ENCODE peak calls at places on chromosome 21, in five cellular contexts. V, Y, W, U and D are unnamed samples.

GRCh38 chr21:29351691-29352090 is 53.0 kb downstream of the BACH1 start:
- DNase-seq in V (no peak), W (no peak), Y (no peak), U (no peak), D (no peak)

GRCh38 chr21:25103500-25104207 is 503.6 kb downstream of the MRPL39 start:
- DNase-seq in W (no peak), Y (no peak), U (no peak), V (no peak), D (no peak)

GRCh38 chr21:42161957-42162681 is 56.8 kb upstream of the ABCG1 start:
- DNase-seq in Y (no peak), V (no peak), W (no peak), U (no peak), D (no peak)

GRCh38 chr21:14825405-14826032 is 239.3 kb downstream of the NRIP1 start:
- DNase-seq in Y (no peak), V (no peak), U (no peak), W (peak; percentile 34), D (no peak)

GRCh38 chr21:39022035-39022900 is 161.0 kb downstream of the PSMG1 start:
- DNase-seq in V (no peak), W (no peak), Y (no peak), U (no peak), D (no peak)

GRCh38 chr21:29279531-29279930 is 19.2 kb upstream of the BACH1 start:
- DNase-seq in U (no peak), W (no peak), Y (no peak), V (no peak), D (no peak)

GRCh38 chr21:21165063-21165645 is 166.9 kb downstream of the NCAM2 start:
- DNase-seq in U (no peak), Y (no peak), V (no peak), W (no peak), D (no peak)

GRCh38 chr21:14452031-14452778 is 69.3 kb upstream of the HSPA13 start:
- DNase-seq in Y (no peak), U (no peak), W (no peak), V (peak; percentile 41), D (no peak)

GRCh38 chr21:28283652-28284490 is 708.8 kb downstream of the LTN1 start:
- DNase-seq in Y (no peak), W (no peak), V (no peak), U (peak; percentile 40), D (no peak)

GRCh38 chr21:37748351-37748750 is 167.9 kb downstream of the KCNJ6 start:
- DNase-seq in Y (no peak), U (no peak), W (no peak), V (no peak), D (no peak)

GRCh38 chr21:17560377-17560776 is 47.5 kb downstream of the CXADR start:
- DNase-seq in V (no peak), Y (no peak), W (no peak), U (no peak), D (no peak)

GRCh38 chr21:39061766-39062165 is 121.5 kb downstream of the PSMG1 start:
- DNase-seq in W (no peak), U (no peak), V (no peak), Y (no peak), D (no peak)

GRCh38 chr21:17495680-17496079 is 17.2 kb upstream of the CXADR start:
- DNase-seq in W (no peak), Y (no peak), U (peak; percentile 71), V (no peak), D (no peak)

GRCh38 chr21:17250651-17251294 is 262.1 kb upstream of the CXADR start:
- DNase-seq in V (no peak), U (no peak), Y (no peak), W (no peak), D (no peak)

GRCh38 chr21:15058718-15059316 is 6.0 kb downstream of the NRIP1 start:
- DNase-seq in U (no peak), V (peak; percentile 29), W (no peak), Y (no peak), D (peak; percentile 32)

GRCh38 chr21:21807598-21807903 is 809.3 kb downstream of the NCAM2 start:
- DNase-seq in W (no peak), U (no peak), V (no peak), Y (no peak), D (no peak)

GRCh38 chr21:28699591-28700259 is 293.0 kb downstream of the LTN1 start:
- DNase-seq in Y (no peak), U (no peak), V (no peak), W (no peak), D (no peak)

GRCh38 chr21:38822754-38823374 is 17.1 kb downstream of the ETS2 start:
- DNase-seq in W (no peak), U (no peak), Y (no peak), V (no peak), D (no peak)

GRCh38 chr21:17455451-17455850 is 57.4 kb upstream of the CXADR start:
- DNase-seq in V (no peak), W (no peak), Y (no peak), U (peak; percentile 72), D (no peak)

GRCh38 chr21:37561941-37562919 is 195.7 kb downstream of the DYRK1A start:
- DNase-seq in W (no peak), Y (no peak), U (no peak), V (no peak), D (no peak)

GRCh38 chr21:39359382-39359781 is 10.5 kb upstream of the HMGN1 start:
- DNase-seq in U (no peak), W (no peak), V (no peak), Y (no peak), D (no peak)

DNA sequence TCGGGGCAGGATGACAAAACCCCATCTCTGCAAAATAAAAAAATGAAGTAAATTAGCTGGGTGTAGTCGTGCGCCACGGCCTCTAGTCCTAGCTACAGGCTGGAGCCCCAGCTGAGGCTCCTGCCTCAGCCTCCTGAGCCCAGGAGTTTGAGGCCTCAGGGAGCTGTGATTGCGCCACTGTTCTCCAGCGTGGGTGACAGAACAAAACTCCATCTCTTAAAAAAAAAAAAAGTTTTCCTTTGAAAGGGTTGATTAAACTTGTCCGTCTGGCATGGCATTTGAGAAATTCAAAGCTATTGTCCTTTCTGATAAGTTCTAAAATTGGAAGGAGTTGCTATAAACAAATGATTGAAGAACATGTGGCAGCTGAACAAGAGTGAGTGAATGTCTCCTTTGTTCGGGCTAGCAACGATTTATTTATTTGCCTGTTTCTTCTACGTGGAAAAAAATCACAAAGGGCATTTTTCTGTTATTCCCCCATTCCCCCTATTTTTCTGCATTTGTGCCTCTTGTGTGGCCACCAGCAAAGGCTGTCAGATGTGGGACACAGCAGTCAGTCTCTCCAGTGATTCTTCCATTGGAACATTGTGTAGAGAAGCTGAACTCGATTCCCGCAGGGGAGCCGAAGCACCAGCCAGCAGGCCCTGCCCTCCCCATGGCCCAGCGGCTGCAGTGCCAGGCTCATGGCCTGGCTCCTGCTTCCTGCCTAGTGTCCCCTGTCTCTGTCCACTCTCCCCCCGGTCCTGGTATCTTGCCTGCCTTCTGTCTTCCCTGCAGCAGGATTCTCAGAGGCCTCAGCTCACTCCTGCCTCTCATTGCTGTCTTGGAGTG is 21.5 kb upstream of the PWP2 start:
- DNase-seq in U (no peak), W (no peak), Y (no peak), V (no peak), D (no peak)
- TF ChIP-seq ZNF274 in U (no peak), W (no peak), Y (no peak), V (no peak), D (no peak)

DNA sequence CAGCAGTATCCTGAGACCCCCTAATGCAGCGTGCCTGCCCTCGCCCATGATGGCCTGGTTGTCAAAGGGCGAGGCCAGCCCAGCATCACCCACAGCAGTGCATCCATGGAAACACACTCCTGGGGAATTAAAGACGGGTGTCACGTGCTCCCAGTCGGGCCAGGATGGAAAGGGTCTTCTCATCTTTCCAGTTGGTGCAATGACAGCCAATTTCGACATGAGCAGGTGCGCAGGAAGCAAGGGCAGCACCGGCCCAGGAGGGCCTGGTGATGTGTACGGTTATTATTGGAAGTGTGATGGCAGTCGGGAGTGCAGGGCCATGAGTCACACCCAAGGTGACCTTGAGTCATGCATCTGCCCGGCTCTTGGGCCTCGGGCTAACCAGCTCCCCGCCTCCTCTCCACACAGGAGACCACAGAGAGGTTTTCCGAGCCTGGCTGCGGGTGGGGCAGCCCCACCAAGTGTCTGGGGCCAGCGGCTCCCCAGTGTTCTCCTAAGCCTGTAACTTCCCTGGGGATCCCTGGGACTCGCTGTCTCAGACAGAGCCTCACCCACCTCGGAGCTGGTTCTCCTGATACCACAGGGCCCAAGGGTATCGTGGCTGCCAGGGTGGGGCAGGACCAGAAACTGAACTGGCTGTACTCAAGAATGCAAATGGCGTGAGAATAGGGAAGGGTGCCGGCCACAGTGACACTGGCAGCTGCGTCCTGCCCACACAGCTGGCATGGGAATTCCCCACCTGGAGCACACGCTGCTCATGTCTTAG is 119.8 kb downstream of the SIK1 start:
- DNase-seq in W (peak; percentile 39), U (peak; percentile 61), V (peak; percentile 41), Y (no peak), D (no peak)
- H2AFZ ChIP-seq in W (peak overlapping the region; percentile 46), U (no peak overlapping the region), V (no peak overlapping the region), Y (no peak overlapping the region), D (no peak overlapping the region)

GRCh38 chr21:46598563-46599250 is 6.2 kb downstream of the S100B start:
- DNase-seq in U (no peak), Y (no peak), V (peak; percentile 7), W (no peak), D (no peak)

GRCh38 chr21:46594276-46594675 is 10.6 kb downstream of the S100B start:
- DNase-seq in Y (no peak), V (no peak), U (no peak), W (no peak), D (no peak)

GRCh38 chr21:46597031-46597430 is 7.9 kb downstream of the S100B start:
- DNase-seq in W (no peak), Y (no peak), V (peak; percentile 4), U (no peak), D (no peak)

GRCh38 chr21:46597896-46598343 is 7.0 kb downstream of the S100B start:
- DNase-seq in W (no peak), Y (no peak), V (peak; percentile 53), U (no peak), D (no peak)

GRCh38 chr21:46596201-46596600 is 8.7 kb downstream of the S100B start:
- DNase-seq in W (no peak), Y (no peak), V (peak; percentile 4), U (no peak), D (no peak)
- TF ChIP-seq ZNF274 in W (no peak), Y (no peak), V (no peak), U (no peak), D (no peak)

GRCh38 chr21:44261675-44262295 is at the start of gene DNMT3L:
- DNase-seq in Y (no peak), V (peak; percentile 86), W (no peak), U (no peak), D (no peak)

GRCh38 chr21:44265734-44266270 is 4.1 kb upstream of the DNMT3L start:
- DNase-seq in Y (no peak), V (no peak), W (no peak), U (no peak), D (no peak)

GRCh38 chr21:44262338-44263048 is 796 bp upstream of the DNMT3L start:
- DNase-seq in W (no peak), Y (no peak), U (no peak), V (no peak), D (no peak)

GRCh38 chr21:44263221-44263671 is 1.5 kb upstream of the DNMT3L start:
- DNase-seq in Y (no peak), U (no peak), W (no peak), V (no peak), D (no peak)

DNA sequence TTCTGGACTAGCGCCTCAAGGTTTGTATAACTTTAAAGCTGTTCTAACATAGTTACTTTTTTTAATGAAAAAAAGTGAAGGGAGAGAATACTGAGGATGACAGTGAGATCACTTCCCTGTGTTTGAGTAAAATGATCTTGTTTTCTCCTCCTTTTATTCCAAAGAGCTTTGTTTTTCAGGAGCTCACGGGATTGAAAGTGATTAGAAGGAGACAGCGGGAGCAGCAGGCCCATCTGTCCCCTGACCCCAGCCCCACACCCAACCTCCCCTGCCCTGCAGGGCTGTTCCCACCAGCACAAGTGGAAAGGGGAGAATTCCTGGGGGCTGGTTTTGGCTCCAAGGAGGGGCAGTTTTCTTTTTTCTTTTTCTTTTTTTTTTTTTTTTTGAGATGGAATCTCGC is 2.1 kb upstream of the DNMT3L start:
- DNase-seq in V (no peak), Y (no peak), U (no peak), W (no peak), D (no peak)
- H2AFZ ChIP-seq in V (no peak overlapping the region), Y (no peak overlapping the region), U (no peak overlapping the region), W (no peak overlapping the region), D (no peak overlapping the region)